ENCODE peak calls at places on chromosome X, in four cellular contexts. S is naive thymus-derived CD4-positive, alpha-beta T cell; T is upper lobe of right lung; U is Jurkat, Clone E6-1. C is an unnamed sample.

GRCh38 chrX:13662537-13662841 is 9.5 kb downstream of the TCEANC start:
- DNase-seq in U (no peak), T (no peak), S (no peak), C (no peak)

GRCh38 chrX:19804168-19804567 is 83.2 kb downstream of the SH3KBP1 start:
- DNase-seq in T (no peak), S (no peak), U (no peak), C (no peak)

GRCh38 chrX:80430826-80431501 is 10.7 kb downstream of the TENT5D start:
- DNase-seq in S (no peak), U (peak), T (no peak), C (no peak)

GRCh38 chrX:42398967-42399631 is 378.9 kb downstream of the PPP1R2C start:
- DNase-seq in U (peak), S (no peak), T (no peak), C (no peak)

GRCh38 chrX:1051421-1051820 is 161.0 kb downstream of the CRLF2 start:
- DNase-seq in T (no peak), S (no peak), U (no peak), C (no peak)

GRCh38 chrX:43557792-43558191 is 98.3 kb upstream of the MAOA start:
- DNase-seq in S (peak), U (peak), T (no peak), C (peak)

GRCh38 chrX:118974088-118974907 is at the start of gene LONRF3:
- DNase-seq in U (no peak), T (peak), S (peak), C (peak)

GRCh38 chrX:13293700-13294099 is 26.2 kb downstream of the ATXN3L start:
- DNase-seq in T (no peak), U (no peak), S (no peak), C (no peak)

DNA sequence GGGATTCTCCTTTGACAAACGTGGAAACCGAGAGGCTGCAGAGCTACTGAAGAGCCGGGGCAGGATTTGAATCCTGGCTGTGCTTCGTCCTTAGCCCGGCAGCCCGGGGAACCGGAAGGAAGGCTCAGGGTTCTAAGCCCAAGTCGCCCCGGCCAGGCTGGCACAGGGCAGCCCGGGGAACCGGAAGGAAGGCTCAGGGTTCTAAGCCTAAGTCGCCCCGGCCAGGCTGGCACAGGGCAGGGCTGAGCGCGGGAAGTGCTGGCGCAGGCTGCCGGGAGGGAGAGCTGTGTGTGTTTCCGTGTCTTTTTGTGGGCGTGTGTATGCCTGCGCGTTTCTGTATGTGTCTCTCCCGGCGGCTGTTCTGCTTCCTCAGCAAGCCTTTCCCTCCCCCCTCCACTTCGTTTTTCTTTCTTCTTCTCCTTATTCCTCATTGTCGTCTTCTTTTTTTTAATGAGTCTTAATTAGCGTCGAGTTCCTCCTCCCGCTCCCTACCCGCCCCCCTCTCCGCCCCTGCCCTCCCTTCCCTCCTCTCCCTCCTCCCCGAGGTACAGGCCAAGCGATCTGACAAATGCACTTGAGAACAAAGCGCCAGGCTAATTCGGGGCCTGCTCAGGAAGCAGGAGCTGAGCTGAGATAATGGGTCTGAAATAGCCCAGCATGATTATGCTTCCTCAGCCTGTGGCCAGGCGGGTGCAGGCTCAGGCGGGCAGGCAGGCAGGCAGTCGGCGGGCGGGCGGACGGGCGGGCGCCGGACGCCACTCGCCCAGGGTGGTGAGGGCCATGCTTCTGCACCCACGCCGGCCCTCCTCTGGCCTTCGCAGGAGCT is 65.9 kb downstream of the EFNB1 start:
- DNase-seq in T (peak), U (no peak), S (no peak), C (peak)
- H3K4me3 ChIP-seq in T (peak), U (no peak), S (no peak), C (peak)

DNA sequence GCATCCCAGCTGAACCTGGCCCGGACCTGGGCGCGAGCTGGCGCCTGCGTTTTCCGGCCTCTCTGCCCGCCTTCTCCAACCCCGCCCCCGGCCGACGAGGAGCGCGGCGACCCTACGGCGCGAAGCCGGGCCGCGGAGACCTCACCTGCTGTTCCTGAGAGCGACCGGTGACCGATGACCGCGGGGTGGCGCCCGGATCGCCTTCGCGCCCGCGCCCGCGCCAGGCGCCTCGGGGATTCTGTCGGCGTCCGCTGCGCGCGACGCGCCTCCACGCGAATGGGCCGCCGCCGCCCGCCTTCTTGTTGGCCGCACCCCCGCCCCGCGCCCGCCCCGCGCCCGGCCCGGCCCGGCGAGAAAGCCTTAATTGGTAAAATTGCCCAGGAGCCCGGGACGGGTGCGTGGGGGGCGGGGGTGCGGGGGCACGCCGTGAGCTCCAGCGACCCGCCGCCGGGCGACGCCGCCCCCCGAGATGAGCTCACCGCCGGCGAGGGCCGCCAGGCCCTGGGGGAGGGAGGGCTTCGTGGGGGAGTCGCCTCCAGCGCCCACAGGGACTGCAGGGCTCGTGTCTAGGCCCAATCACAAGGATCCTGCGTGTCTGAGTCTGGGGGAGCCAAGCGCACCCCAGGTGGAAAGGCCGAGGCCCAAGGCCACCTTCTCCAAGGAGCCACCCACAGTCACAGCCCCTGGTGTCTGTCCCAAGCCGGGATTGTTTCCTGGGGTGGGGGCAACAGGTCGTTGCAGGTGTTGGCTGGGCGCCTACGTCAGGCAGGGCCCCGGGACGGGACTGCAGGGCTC is at the start of gene FLNA:
- DNase-seq in S (no peak), U (no peak), T (no peak), C (no peak)
- H3K4me3 ChIP-seq in S (peak), U (no peak), T (peak), C (peak)

GRCh38 chrX:106177106-106177981 is 9.2 kb downstream of the PWWP3B start:
- DNase-seq in U (no peak), T (peak), S (no peak), C (no peak)
- H3K4me3 ChIP-seq in U (no peak), T (no peak), S (no peak), C (peak)

DNA sequence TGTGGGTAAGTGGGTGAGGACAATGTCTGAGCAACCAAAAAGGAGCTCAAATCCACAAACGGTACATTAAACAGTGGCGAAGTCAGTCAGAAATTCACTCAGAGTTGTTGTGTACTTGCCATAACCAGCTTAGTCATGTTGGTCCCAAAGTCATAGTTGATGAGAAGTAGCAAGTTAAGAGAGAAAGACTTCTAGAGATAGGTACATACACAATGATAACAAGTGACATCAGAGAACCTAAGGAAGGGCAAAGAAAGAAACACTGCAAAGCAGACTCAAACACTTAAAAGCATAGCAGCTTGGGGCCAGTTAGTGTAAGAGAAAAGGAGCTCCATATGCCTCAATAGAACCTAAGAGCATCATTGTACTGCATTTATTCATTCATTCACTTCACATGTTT is 30.2 kb downstream of the DYNLT3 start:
- DNase-seq in T (no peak), U (no peak), S (no peak), C (no peak)
- H3K4me3 ChIP-seq in T (no peak), U (no peak), S (no peak), C (no peak)

GRCh38 chrX:153968255-153968654 is 3.4 kb downstream of the HCFC1 start:
- DNase-seq in T (no peak), S (no peak), U (no peak), C (no peak)
- H3K4me3 ChIP-seq in T (peak), S (peak), U (peak), C (peak)

C was measured in thoracic aorta.